ENCODE peak calls at places on chromosomes 3 and 15, in five cellular contexts. W is A549, V is upper lobe of right lung, U is psoas muscle, K is OCI-LY7. A is an unnamed sample.

GRCh38 chr3:168117853-168118313 is 22.2 kb upstream of the GOLIM4 start:
- DNase-seq in U (no peak), K (no peak), W (peak), V (no peak), A (peak)

GRCh38 chr15:82870727-82871576 is 61.5 kb downstream of the WHAMM start:
- DNase-seq in U (no peak), K (no peak), W (no peak), V (no peak), A (no peak)

GRCh38 chr15:63974036-63974435 is 72.2 kb downstream of the DAPK2 start:
- DNase-seq in V (no peak), K (no peak), U (no peak), W (no peak), A (no peak)

GRCh38 chr15:29377141-29377540 is 107.5 kb upstream of the NSMCE3 start:
- DNase-seq in K (no peak), U (no peak), W (no peak), V (no peak), A (no peak)

GRCh38 chr3:124778061-124778460 is 47.8 kb downstream of the UMPS start:
- DNase-seq in V (no peak), K (no peak), U (no peak), W (no peak), A (no peak)

GRCh38 chr3:195913382-195913781 is 5.0 kb upstream of the TNK2 start:
- DNase-seq in W (no peak), V (peak), K (no peak), U (peak), A (no peak)

GRCh38 chr15:48862705-48863104 is 15.2 kb upstream of the EID1 start:
- DNase-seq in K (no peak), U (no peak), W (no peak), V (no peak), A (no peak)

GRCh38 chr3:189166334-189166733 is 5.4 kb upstream of the TPRG1 start:
- DNase-seq in V (no peak), U (no peak), K (no peak), W (no peak), A (no peak)

GRCh38 chr3:27629381-27629780 is 92.7 kb downstream of the EOMES start:
- DNase-seq in K (no peak), U (no peak), W (no peak), V (no peak), A (no peak)

GRCh38 chr3:11282250-11283125 is 10.3 kb downstream of the ATG7 start:
- DNase-seq in W (no peak), V (no peak), U (peak), K (no peak), A (no peak)

GRCh38 chr3:34019158-34019557 is 220.7 kb downstream of the PDCD6IP start:
- DNase-seq in K (no peak), V (no peak), W (no peak), U (no peak), A (no peak)

GRCh38 chr3:143693506-143693905 is 154.8 kb downstream of the SLC9A9 start:
- DNase-seq in U (no peak), K (no peak), V (no peak), W (no peak), A (no peak)

GRCh38 chr3:42149537-42150426 is 58.6 kb downstream of the TRAK1 start:
- DNase-seq in U (no peak), K (no peak), W (peak), V (peak), A (no peak)

GRCh38 chr15:57703387-57703786 is 3.1 kb upstream of the POLR2M start:
- DNase-seq in U (no peak), V (no peak), K (no peak), W (no peak), A (no peak)

GRCh38 chr3:18751514-18751913 is 326.4 kb upstream of the SATB1 start:
- DNase-seq in K (peak), W (no peak), U (no peak), V (no peak), A (no peak)

DNA sequence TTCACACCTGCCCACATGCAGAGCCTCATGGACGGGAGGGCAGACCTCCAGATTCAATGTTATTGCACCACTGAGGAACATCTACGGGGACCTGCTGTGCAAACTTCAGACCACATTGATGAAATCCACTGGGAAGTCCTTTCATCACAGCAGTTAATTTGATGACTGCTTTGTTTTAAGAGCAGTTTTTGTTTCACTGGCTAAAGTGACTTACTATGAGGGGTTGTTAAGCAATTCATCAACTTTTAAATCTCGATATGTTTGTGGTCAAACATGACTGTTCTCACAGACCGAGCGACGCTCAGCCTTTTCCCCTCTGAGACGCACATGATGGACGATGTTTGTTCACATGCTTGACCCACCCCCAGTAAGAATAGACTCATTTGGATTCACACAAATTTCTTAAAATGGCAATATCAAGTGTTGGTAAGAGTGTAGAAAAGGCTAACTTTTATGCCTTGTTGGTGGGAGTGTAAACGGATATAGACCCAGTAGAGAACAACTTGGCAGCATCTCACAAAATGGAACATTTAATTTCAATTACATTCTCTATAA is 35.9 kb upstream of the IREB2 start:
- DNase-seq in K (no peak), V (no peak), W (no peak), U (no peak), A (no peak)
- H3K27ac ChIP-seq in K (no peak), V (no peak), W (no peak), U (no peak), A (no peak)

GRCh38 chr3:86986666-86987420 is 4.1 kb downstream of the VGLL3 start:
- DNase-seq in U (no peak), K (no peak), V (no peak), W (no peak), A (no peak)
- H3K4me3 ChIP-seq in U (peak), K (no peak), V (peak), W (no peak), A (peak)

GRCh38 chr3:58237238-58237939 is at the start of gene ABHD6:
- DNase-seq in K (peak), V (peak), W (peak), U (peak), A (peak)
- TF ChIP-seq CTCF in K (peak), V (no peak), W (peak), U (no peak), A (no peak)

GRCh38 chr3:172150896-172151295 is 111.5 kb downstream of the FNDC3B start:
- DNase-seq in W (no peak), K (no peak), U (no peak), V (no peak), A (no peak)

GRCh38 chr3:172150268-172150667 is 110.9 kb downstream of the FNDC3B start:
- DNase-seq in V (no peak), W (no peak), U (no peak), K (no peak), A (no peak)

GRCh38 chr3:172148269-172148668 is 108.9 kb downstream of the FNDC3B start:
- DNase-seq in W (no peak), U (no peak), V (no peak), K (no peak), A (no peak)

GRCh38 chr3:172147113-172147818 is 107.9 kb downstream of the FNDC3B start:
- DNase-seq in U (no peak), W (no peak), K (no peak), V (no peak), A (no peak)

GRCh38 chr3:172148702-172149565 is 109.6 kb downstream of the FNDC3B start:
- DNase-seq in W (no peak), V (no peak), K (no peak), U (no peak), A (no peak)
- H3K27ac ChIP-seq in W (peak), V (no peak), K (no peak), U (peak), A (peak)

GRCh38 chr3:121626495-121626894 is 33.3 kb downstream of the FBXO40 start:
- DNase-seq in W (no peak), V (no peak), K (no peak), U (no peak), A (no peak)

GRCh38 chr3:121630355-121630754 is 30.3 kb downstream of the HCLS1 start:
- DNase-seq in K (no peak), W (no peak), V (no peak), U (no peak), A (no peak)

GRCh38 chr3:121627211-121627610 is 33.5 kb downstream of the HCLS1 start:
- DNase-seq in V (no peak), U (no peak), K (no peak), W (no peak), A (no peak)

GRCh38 chr3:121629601-121630000 is 31.1 kb downstream of the HCLS1 start:
- DNase-seq in W (no peak), V (no peak), K (no peak), U (no peak), A (no peak)

DNA sequence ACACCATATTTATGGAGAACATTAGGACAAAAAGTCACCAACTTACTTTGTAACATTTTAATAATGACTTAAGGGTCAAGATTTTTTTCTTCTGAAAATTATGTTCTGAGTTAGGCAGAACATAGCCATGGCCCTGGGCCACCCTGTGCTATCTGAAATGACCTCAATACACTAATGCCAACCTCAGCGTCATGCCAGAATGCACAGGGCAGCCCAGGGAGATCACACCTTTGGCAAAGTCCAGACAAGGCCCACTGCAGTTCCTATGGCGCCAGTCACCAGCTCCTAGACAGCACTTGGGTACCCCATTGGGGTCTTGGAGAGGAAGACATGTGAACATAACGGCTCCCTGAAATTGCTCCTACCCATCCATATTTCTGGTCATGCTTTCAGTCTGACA is 33.1 kb downstream of the HCLS1 start:
- DNase-seq in U (no peak), W (no peak), K (no peak), V (no peak), A (no peak)
- H3K4me3 ChIP-seq in U (no peak), W (no peak), K (no peak), V (no peak), A (no peak)

A was measured in brain microvascular endothelial cell.